ENCODE peak calls at places on chromosome 1, in ten cellular contexts. One of them, this sample, is unnamed.

GRCh38 chr1:243946253-243946652 is 96.2 kb upstream of the AKT3 start:
- DNase-seq in stimulated activated naive B cell treated with anti-CD40 and anti-IgM and Interleukin-4, amounts not matched to agents 10 μg/mL and 1 μg/mL and 100 μg/mL, for 72 hours: no peak
- DNase-seq in activated CD4-positive, alpha-beta T cell treated with anti-CD3 and anti-CD28 coated beads, Interleukin-2, amount 50 U/mL, for 24 hours: no peak
- DNase-seq in endodermal cell: no peak
- DNase-seq in HTR-8/SVneo: no peak
- DNase-seq in fibroblast of lung: no peak
- DNase-seq in HCT116: no peak
- DNase-seq in Caki2: no peak
- DNase-seq in NCI-H1417 treated with DMSO at 0.1 percent for 48 hours: no peak
- DNase-seq in HEK293T: no peak
- DNase-seq in this sample: no peak

GRCh38 chr1:51926171-51926812 is 47.8 kb upstream of the NRDC start:
- DNase-seq in stimulated activated naive B cell treated with anti-CD40 and anti-IgM and Interleukin-4, amounts not matched to agents 10 μg/mL and 1 μg/mL and 100 μg/mL, for 72 hours: no peak
- DNase-seq in activated CD4-positive, alpha-beta T cell treated with anti-CD3 and anti-CD28 coated beads, Interleukin-2, amount 50 U/mL, for 24 hours: no peak
- DNase-seq in endodermal cell: peak
- DNase-seq in HTR-8/SVneo: peak
- DNase-seq in fibroblast of lung: peak
- DNase-seq in HCT116: no peak
- DNase-seq in Caki2: no peak
- DNase-seq in NCI-H1417 treated with DMSO at 0.1 percent for 48 hours: no peak
- DNase-seq in HEK293T: peak
- DNase-seq in this sample: no peak

GRCh38 chr1:244075247-244075722 is 24.2 kb downstream of the ZBTB18 start:
- DNase-seq in stimulated activated naive B cell treated with anti-CD40 and anti-IgM and Interleukin-4, amounts not matched to agents 10 μg/mL and 1 μg/mL and 100 μg/mL, for 72 hours: no peak
- DNase-seq in activated CD4-positive, alpha-beta T cell treated with anti-CD3 and anti-CD28 coated beads, Interleukin-2, amount 50 U/mL, for 24 hours: no peak
- DNase-seq in endodermal cell: peak
- DNase-seq in HTR-8/SVneo: no peak
- DNase-seq in fibroblast of lung: no peak
- DNase-seq in HCT116: no peak
- DNase-seq in Caki2: no peak
- DNase-seq in NCI-H1417 treated with DMSO at 0.1 percent for 48 hours: no peak
- DNase-seq in HEK293T: no peak
- DNase-seq in this sample: no peak

GRCh38 chr1:28437260-28437923 is 67.9 kb downstream of the PHACTR4 start:
- DNase-seq in stimulated activated naive B cell treated with anti-CD40 and anti-IgM and Interleukin-4, amounts not matched to agents 10 μg/mL and 1 μg/mL and 100 μg/mL, for 72 hours: no peak
- DNase-seq in activated CD4-positive, alpha-beta T cell treated with anti-CD3 and anti-CD28 coated beads, Interleukin-2, amount 50 U/mL, for 24 hours: no peak
- DNase-seq in endodermal cell: peak
- DNase-seq in HTR-8/SVneo: no peak
- DNase-seq in fibroblast of lung: peak
- DNase-seq in HCT116: peak
- DNase-seq in Caki2: peak
- DNase-seq in NCI-H1417 treated with DMSO at 0.1 percent for 48 hours: no peak
- DNase-seq in HEK293T: no peak
- DNase-seq in this sample: peak

GRCh38 chr1:84299536-84300260 is 1.8 kb upstream of the SAMD13 start:
- DNase-seq in stimulated activated naive B cell treated with anti-CD40 and anti-IgM and Interleukin-4, amounts not matched to agents 10 μg/mL and 1 μg/mL and 100 μg/mL, for 72 hours: no peak
- DNase-seq in activated CD4-positive, alpha-beta T cell treated with anti-CD3 and anti-CD28 coated beads, Interleukin-2, amount 50 U/mL, for 24 hours: no peak
- DNase-seq in endodermal cell: no peak
- DNase-seq in HTR-8/SVneo: no peak
- DNase-seq in fibroblast of lung: peak
- DNase-seq in HCT116: no peak
- DNase-seq in Caki2: peak
- DNase-seq in NCI-H1417 treated with DMSO at 0.1 percent for 48 hours: no peak
- DNase-seq in HEK293T: no peak
- DNase-seq in this sample: no peak

GRCh38 chr1:218967836-218968235 is 205.8 kb upstream of the LYPLAL1 start:
- DNase-seq in stimulated activated naive B cell treated with anti-CD40 and anti-IgM and Interleukin-4, amounts not matched to agents 10 μg/mL and 1 μg/mL and 100 μg/mL, for 72 hours: no peak
- DNase-seq in activated CD4-positive, alpha-beta T cell treated with anti-CD3 and anti-CD28 coated beads, Interleukin-2, amount 50 U/mL, for 24 hours: no peak
- DNase-seq in endodermal cell: no peak
- DNase-seq in HTR-8/SVneo: peak
- DNase-seq in fibroblast of lung: peak
- DNase-seq in HCT116: no peak
- DNase-seq in Caki2: no peak
- DNase-seq in NCI-H1417 treated with DMSO at 0.1 percent for 48 hours: no peak
- DNase-seq in HEK293T: no peak
- DNase-seq in this sample: no peak

GRCh38 chr1:216330262-216330661 is 93.0 kb downstream of the USH2A start:
- DNase-seq in stimulated activated naive B cell treated with anti-CD40 and anti-IgM and Interleukin-4, amounts not matched to agents 10 μg/mL and 1 μg/mL and 100 μg/mL, for 72 hours: no peak
- DNase-seq in activated CD4-positive, alpha-beta T cell treated with anti-CD3 and anti-CD28 coated beads, Interleukin-2, amount 50 U/mL, for 24 hours: no peak
- DNase-seq in endodermal cell: no peak
- DNase-seq in HTR-8/SVneo: peak
- DNase-seq in fibroblast of lung: peak
- DNase-seq in HCT116: no peak
- DNase-seq in Caki2: no peak
- DNase-seq in NCI-H1417 treated with DMSO at 0.1 percent for 48 hours: no peak
- DNase-seq in HEK293T: no peak
- DNase-seq in this sample: no peak

GRCh38 chr1:30629501-30629900 is 93.9 kb downstream of the MATN1 start:
- DNase-seq in stimulated activated naive B cell treated with anti-CD40 and anti-IgM and Interleukin-4, amounts not matched to agents 10 μg/mL and 1 μg/mL and 100 μg/mL, for 72 hours: no peak
- DNase-seq in activated CD4-positive, alpha-beta T cell treated with anti-CD3 and anti-CD28 coated beads, Interleukin-2, amount 50 U/mL, for 24 hours: no peak
- DNase-seq in endodermal cell: peak
- DNase-seq in HTR-8/SVneo: no peak
- DNase-seq in fibroblast of lung: no peak
- DNase-seq in HCT116: no peak
- DNase-seq in Caki2: no peak
- DNase-seq in NCI-H1417 treated with DMSO at 0.1 percent for 48 hours: no peak
- DNase-seq in HEK293T: no peak
- DNase-seq in this sample: no peak

GRCh38 chr1:53266038-53266437 is 27.7 kb upstream of the MAGOH start:
- DNase-seq in stimulated activated naive B cell treated with anti-CD40 and anti-IgM and Interleukin-4, amounts not matched to agents 10 μg/mL and 1 μg/mL and 100 μg/mL, for 72 hours: no peak
- DNase-seq in activated CD4-positive, alpha-beta T cell treated with anti-CD3 and anti-CD28 coated beads, Interleukin-2, amount 50 U/mL, for 24 hours: no peak
- DNase-seq in endodermal cell: peak
- DNase-seq in HTR-8/SVneo: peak
- DNase-seq in fibroblast of lung: no peak
- DNase-seq in HCT116: no peak
- DNase-seq in Caki2: no peak
- DNase-seq in NCI-H1417 treated with DMSO at 0.1 percent for 48 hours: no peak
- DNase-seq in HEK293T: peak
- DNase-seq in this sample: peak

This sample was measured in D341Med.